ENCODE peak calls at places on chromosome 12, in four cellular contexts. C, W, I and H are unnamed samples.

GRCh38 chr12:84619053-84619452 is 293.5 kb downstream of the SLC6A15 start:
- DNase-seq in W (no peak), I (no peak), C (no peak), H (no peak)

GRCh38 chr12:76698316-76698715 is 65.6 kb upstream of the ZDHHC17 start:
- DNase-seq in W (no peak), I (peak), C (no peak), H (no peak)

GRCh38 chr12:90233168-90234100 is 524.8 kb upstream of the ATP2B1 start:
- DNase-seq in I (no peak), W (no peak), C (peak), H (no peak)

GRCh38 chr12:115944392-115944742 is 333.1 kb downstream of the MED13L start:
- DNase-seq in C (no peak), W (no peak), I (no peak), H (no peak)

GRCh38 chr12:54053625-54054441 is at the start of gene HOXC4:
- DNase-seq in W (no peak), C (peak), I (peak), H (no peak)

GRCh38 chr12:106780010-106780625 is 5.6 kb downstream of the RIC8B start:
- DNase-seq in W (no peak), I (peak), C (no peak), H (peak)

GRCh38 chr12:7110661-7111060 is 1.6 kb upstream of the C1RL start:
- DNase-seq in I (no peak), W (no peak), C (no peak), H (no peak)

GRCh38 chr12:65685514-65685913 is 138.8 kb upstream of the HMGA2 start:
- DNase-seq in C (no peak), W (no peak), I (peak), H (peak)

GRCh38 chr12:52226446-52226845 is 6.6 kb upstream of the KRT7 start:
- DNase-seq in C (no peak), I (no peak), W (no peak), H (no peak)

GRCh38 chr12:84891106-84891838 is 21.3 kb downstream of the SLC6A15 start:
- DNase-seq in C (no peak), I (peak), W (no peak), H (no peak)

GRCh38 chr12:132143328-132144071 is 619 bp downstream of the DDX51 start:
- DNase-seq in I (no peak), W (peak), C (no peak), H (no peak)

GRCh38 chr12:104423809-104424208 is 32.9 kb upstream of the CHST11 start:
- DNase-seq in C (no peak), W (no peak), I (no peak), H (no peak)

GRCh38 chr12:49537709-49538601 is 875 bp upstream of the KCNH3 start:
- DNase-seq in C (no peak), W (peak), I (no peak), H (no peak)

GRCh38 chr12:196436-196835 is 17.5 kb downstream of the SLC6A12 start:
- DNase-seq in I (no peak), W (no peak), C (no peak), H (no peak)

GRCh38 chr12:17928708-17929366 is 161.2 kb downstream of the RERGL start:
- DNase-seq in I (peak), W (no peak), C (peak), H (no peak)

GRCh38 chr12:114783176-114783575 is 99.2 kb upstream of the TBX3 start:
- DNase-seq in I (peak), W (no peak), C (no peak), H (no peak)

GRCh38 chr12:27999521-27999920 is 27.0 kb upstream of the PTHLH start:
- DNase-seq in C (peak), I (peak), W (no peak), H (no peak)

GRCh38 chr12:67630373-67631088 is 18.0 kb upstream of the DYRK2 start:
- DNase-seq in W (peak), C (no peak), I (no peak), H (no peak)

GRCh38 chr12:124730455-124730932 is 133.2 kb downstream of the SCARB1 start:
- DNase-seq in W (no peak), I (peak), C (peak), H (no peak)

GRCh38 chr12:22275847-22276246 is 58.7 kb downstream of the ST8SIA1 start:
- DNase-seq in W (no peak), C (peak), I (peak), H (no peak)

GRCh38 chr12:59066445-59066844 is 146.1 kb upstream of the LRIG3 start:
- DNase-seq in C (peak), I (no peak), W (no peak), H (no peak)

GRCh38 chr12:131571827-131572226 is 139.1 kb upstream of the SFSWAP start:
- DNase-seq in I (no peak), C (no peak), W (no peak), H (no peak)

GRCh38 chr12:58583541-58583940 is 336.8 kb downstream of the LRIG3 start:
- DNase-seq in I (peak), W (no peak), C (peak), H (no peak)

GRCh38 chr12:110754101-110754793 is 11.6 kb upstream of the PPP1CC start:
- DNase-seq in I (no peak), C (no peak), W (no peak), H (no peak)

GRCh38 chr12:54304187-54304810 is 3.5 kb upstream of the NFE2 start:
- DNase-seq in C (peak), I (no peak), W (no peak), H (peak)

GRCh38 chr12:50569321-50569720 is 64.5 kb downstream of the DIP2B start:
- DNase-seq in C (no peak), W (no peak), I (no peak), H (no peak)

GRCh38 chr12:50572275-50572674 is 67.5 kb downstream of the DIP2B start:
- DNase-seq in I (peak), W (no peak), C (peak), H (no peak)

GRCh38 chr12:50567926-50568325 is 63.1 kb downstream of the DIP2B start:
- DNase-seq in C (no peak), W (no peak), I (peak), H (no peak)

GRCh38 chr12:50568338-50569155 is 63.8 kb downstream of the DIP2B start:
- DNase-seq in C (no peak), I (peak), W (no peak), H (no peak)

DNA sequence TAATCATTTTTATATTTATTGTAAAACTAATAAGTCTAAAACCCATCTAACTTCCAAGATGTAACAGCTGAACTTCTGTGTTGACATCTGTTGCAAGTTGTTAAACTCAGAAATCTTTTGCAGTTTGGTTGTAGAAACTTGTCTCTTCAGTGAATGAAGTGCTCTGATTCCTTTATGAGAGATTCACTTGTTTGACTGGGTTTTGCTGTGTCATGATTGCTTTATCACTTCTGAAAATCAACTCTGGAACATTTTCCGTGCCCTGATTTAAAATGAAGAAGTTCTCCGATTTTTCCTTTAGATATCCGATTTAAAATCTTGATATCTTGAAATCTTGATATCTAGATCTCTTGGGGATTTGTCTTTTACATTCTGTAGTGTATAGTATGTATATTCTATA is 65.1 kb downstream of the DIP2B start:
- DNase-seq in C (no peak), I (peak), W (no peak), H (no peak)
- H3K4me2 ChIP-seq in C (no peak), I (peak), W (no peak), H (no peak)

GRCh38 chr12:121779422-121779895 is 14.0 kb downstream of the RHOF start:
- DNase-seq in W (no peak), C (no peak), I (no peak), H (no peak)
- H3K4me2 ChIP-seq in W (no peak), C (no peak), I (no peak), H (no peak)

DNA sequence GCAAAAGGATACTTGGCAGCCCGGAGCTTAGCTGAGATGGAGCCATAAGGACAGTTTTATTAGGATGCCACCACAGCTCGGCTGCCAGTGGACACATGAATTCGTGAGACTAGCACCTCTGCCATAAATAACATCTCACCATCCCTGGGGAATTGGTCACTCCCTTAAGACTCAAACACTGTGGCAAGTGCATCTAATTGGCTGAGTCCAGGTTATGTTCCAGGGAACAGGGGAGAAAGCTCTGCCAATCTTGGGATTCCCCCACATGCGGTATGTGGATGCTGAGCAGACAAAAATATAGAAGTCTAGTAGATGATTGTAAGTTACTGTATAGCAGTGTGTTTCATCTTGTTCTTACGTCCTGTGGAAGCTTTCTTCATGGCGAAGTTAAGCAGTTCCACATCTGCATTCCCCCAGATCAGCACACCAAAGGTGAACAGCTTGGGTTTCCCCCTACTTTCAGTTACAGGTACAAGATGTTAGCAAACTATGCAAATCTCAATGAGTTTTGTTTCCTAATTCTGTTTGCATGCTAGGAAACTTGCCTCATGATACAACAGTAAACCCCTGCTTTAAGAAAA is 131.1 kb downstream of the ETV6 start:
- DNase-seq in I (no peak), C (no peak), W (peak), H (no peak)
- H3K4me2 ChIP-seq in I (no peak), C (no peak), W (peak), H (no peak)

GRCh38 chr12:1553987-1554982 is 40.1 kb downstream of the FBXL14 start:
- DNase-seq in I (no peak), W (peak), C (no peak), H (no peak)
- H3K4me2 ChIP-seq in I (no peak), W (peak), C (no peak), H (no peak)

DNA sequence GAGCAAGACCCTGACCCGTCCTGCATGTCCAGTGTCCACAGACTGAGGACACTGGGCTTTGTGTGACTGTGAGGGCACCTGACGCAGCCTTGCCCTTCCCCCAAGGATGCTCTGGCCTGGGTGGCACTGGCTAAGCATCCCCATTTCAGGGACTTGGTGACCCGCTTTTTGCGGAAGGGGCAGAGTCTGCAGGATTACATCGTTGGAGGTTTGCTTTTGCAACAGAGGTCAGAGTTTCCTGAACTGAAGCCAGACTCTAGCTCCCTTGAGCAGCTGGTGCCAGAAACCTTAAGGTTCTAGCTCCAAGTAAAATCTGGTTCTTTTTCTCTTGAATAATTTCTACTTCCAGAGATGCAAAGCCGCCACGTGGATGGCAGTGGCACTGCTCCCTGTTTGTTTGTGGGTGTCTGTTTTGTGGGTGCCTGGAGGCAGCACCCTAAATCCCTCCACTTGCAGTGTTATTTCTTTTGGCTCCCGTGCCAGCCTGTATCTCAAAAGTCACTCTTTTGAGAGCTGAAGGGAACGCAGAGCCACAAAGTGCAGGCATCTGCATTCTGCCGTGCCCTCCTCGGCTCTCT is 184.7 kb downstream of the TSPAN9 start:
- DNase-seq in I (peak), C (no peak), W (no peak), H (no peak)
- H3K4me2 ChIP-seq in I (no peak), C (no peak), W (no peak), H (no peak)

GRCh38 chr12:24904871-24905270 is 44.0 kb downstream of the BCAT1 start:
- DNase-seq in W (no peak), C (no peak), I (no peak), H (no peak)

GRCh38 chr12:24902521-24903304 is 46.2 kb downstream of the BCAT1 start:
- DNase-seq in I (no peak), W (no peak), C (peak), H (no peak)

GRCh38 chr12:24903305-24904088 is 45.4 kb downstream of the BCAT1 start:
- DNase-seq in I (no peak), C (no peak), W (no peak), H (no peak)

GRCh38 chr12:24899503-24900098 is 49.3 kb downstream of the BCAT1 start:
- DNase-seq in I (no peak), C (no peak), W (no peak), H (no peak)

DNA sequence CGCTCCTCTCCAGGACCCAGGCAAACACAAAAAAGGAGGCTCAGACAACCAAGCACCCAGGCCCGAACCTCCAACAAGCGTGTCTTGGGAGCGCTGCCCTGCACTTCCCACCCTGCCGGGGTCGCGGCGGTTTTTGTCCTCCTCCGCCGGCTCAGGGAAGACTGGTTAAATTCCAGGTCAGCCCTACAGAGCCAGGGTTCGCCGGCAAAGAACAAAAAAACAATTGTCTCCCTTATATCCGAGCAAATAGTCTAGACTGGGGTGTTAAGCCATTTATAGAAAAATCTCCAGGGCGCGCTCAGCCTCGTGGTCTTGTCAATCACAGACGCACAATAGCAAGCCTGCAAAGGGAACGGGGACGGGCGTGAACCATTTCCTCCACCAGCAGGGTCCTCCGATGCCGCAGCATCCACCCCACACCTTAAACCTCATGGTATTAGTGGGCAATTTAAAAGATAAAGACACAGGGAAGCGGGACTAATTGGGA is 46.9 kb downstream of the BCAT1 start:
- DNase-seq in I (no peak), W (no peak), C (peak), H (no peak)
- H3K4me2 ChIP-seq in I (peak), W (no peak), C (peak), H (no peak)

GRCh38 chr12:120249875-120250795 is 15.4 kb downstream of the PXN start:
- DNase-seq in C (no peak), I (no peak), W (no peak), H (no peak)
- H3K4me2 ChIP-seq in C (peak), I (peak), W (no peak), H (peak)

DNA sequence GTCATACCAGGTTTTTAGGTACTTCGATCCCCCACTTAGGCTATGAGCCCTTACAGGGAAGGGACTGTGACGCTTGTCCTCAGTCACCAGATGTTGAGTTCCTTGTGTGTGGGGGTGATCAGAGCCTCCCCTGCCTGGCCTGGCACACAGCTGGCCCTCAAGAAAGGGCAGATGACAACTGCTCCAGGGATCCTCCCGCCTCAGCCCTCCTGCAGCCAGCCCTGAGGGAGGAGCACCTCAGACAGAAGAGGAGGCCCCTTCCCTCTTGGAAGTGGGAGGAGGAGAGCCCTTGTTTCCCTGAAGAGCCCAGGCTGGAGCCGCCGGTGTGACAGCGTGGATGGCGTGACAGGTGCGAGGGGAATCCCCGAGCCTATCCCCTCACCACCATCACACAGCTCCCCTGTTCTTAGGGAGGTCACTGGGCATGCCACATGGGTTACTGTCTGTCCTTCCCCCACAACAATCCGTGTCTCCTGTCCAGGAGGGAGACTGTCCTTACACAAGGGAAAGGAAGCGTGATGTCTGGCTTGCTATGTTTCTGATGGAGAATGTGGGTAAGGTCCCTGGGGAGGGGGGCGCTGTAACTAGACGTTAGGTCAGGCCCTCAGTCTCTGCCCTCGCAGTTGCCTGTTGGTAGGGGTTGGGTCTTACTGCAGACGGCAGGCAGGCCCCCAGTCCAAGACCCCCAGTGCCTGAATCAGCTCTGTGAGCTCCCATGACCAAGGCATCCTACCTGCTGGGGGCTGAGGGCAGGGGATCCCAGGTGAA is 31.5 kb downstream of the P2RX4 start:
- DNase-seq in W (no peak), C (no peak), I (no peak), H (no peak)
- H3K4me2 ChIP-seq in W (no peak), C (no peak), I (no peak), H (no peak)